ENCODE peak calls at places on chromosomes 2 and 18, in nine cellular contexts. K, D, O, R, I, Q, T, M and V are unnamed samples.

GRCh38 chr2:26916128-26916692 is 54.2 kb upstream of the MAPRE3 start:
- DNase-seq in O (no peak), D (no peak), Q (no peak), T (no peak), M (no peak), R (no peak), K (no peak), I (no peak), V (no peak)

GRCh38 chr2:186713664-186714063 is 19.8 kb downstream of the FAM171B start:
- DNase-seq in I (no peak), Q (no peak), D (no peak), T (no peak), K (no peak), M (no peak), O (no peak), R (no peak), V (no peak)

GRCh38 chr18:58590231-58590630 is 38.7 kb downstream of the ALPK2 start:
- DNase-seq in O (no peak), R (no peak), M (no peak), K (no peak), I (no peak), D (peak; percentile 92), T (no peak), Q (no peak), V (peak; percentile 11)

GRCh38 chr2:170500104-170500503 is 215.0 kb upstream of the SP5 start:
- DNase-seq in I (no peak), K (no peak), D (no peak), O (no peak), Q (no peak), T (no peak), M (no peak), R (no peak), V (no peak)

GRCh38 chr18:61606068-61606660 is 272.9 kb downstream of the CDH20 start:
- DNase-seq in O (peak; percentile 33), I (no peak), M (no peak), K (no peak), R (peak; percentile 42), T (no peak), Q (no peak), D (peak; percentile 94), V (no peak)

GRCh38 chr18:62933261-62933887 is 218.0 kb downstream of the PHLPP1 start:
- DNase-seq in O (no peak), M (no peak), R (no peak), I (no peak), T (no peak), D (no peak), K (no peak), Q (no peak), V (no peak)

GRCh38 chr18:35868919-35869318 is 103.6 kb upstream of the RMP24 start:
- DNase-seq in Q (no peak), R (no peak), M (no peak), K (no peak), T (no peak), I (no peak), D (no peak), O (no peak), V (no peak)

GRCh38 chr2:134412639-134412999 is 158.7 kb downstream of the MGAT5 start:
- DNase-seq in R (no peak), O (no peak), I (no peak), T (no peak), K (no peak), Q (no peak), D (no peak), M (no peak), V (peak; percentile 56)

GRCh38 chr2:219250044-219250781 is 2.8 kb upstream of the TUBA4B start:
- DNase-seq in D (no peak), I (no peak), O (no peak), T (no peak), M (no peak), R (no peak), Q (no peak), K (no peak), V (no peak)

GRCh38 chr2:203404996-203405395 is 76.8 kb downstream of the ABI2 start:
- DNase-seq in Q (no peak), M (no peak), I (no peak), T (no peak), K (no peak), D (peak; percentile 62), R (no peak), O (no peak), V (no peak)

GRCh38 chr2:168210216-168210897 is 37.0 kb downstream of the STK39 start:
- DNase-seq in O (no peak), K (no peak), M (no peak), T (no peak), I (no peak), Q (no peak), R (no peak), D (no peak), V (no peak)

GRCh38 chr2:168210898-168211570 is 36.4 kb downstream of the STK39 start:
- DNase-seq in O (no peak), K (no peak), M (peak; percentile 92), R (no peak), D (peak; percentile 58), Q (peak; percentile 68), I (no peak), T (peak; percentile 75), V (no peak)

GRCh38 chr2:168211664-168212163 is 35.7 kb downstream of the STK39 start:
- DNase-seq in I (no peak), D (no peak), R (no peak), O (no peak), M (no peak), Q (no peak), K (no peak), T (no peak), V (no peak)

GRCh38 chr2:168212866-168213265 is 34.5 kb downstream of the STK39 start:
- DNase-seq in K (no peak), Q (peak; percentile 16), T (no peak), O (no peak), D (no peak), R (no peak), I (no peak), M (no peak), V (no peak)

GRCh38 chr2:168212167-168212566 is 35.2 kb downstream of the STK39 start:
- DNase-seq in M (peak; percentile 36), O (no peak), I (no peak), K (no peak), T (no peak), D (no peak), Q (no peak), R (no peak), V (no peak)
- H3K27ac ChIP-seq in M (peak overlapping the region; percentile 80), O (no peak overlapping the region), I (peak overlapping the region; percentile 16), K (no peak overlapping the region), T (no peak overlapping the region), D (no peak overlapping the region), Q (no peak overlapping the region), R (no peak overlapping the region), V (peak overlapping the region; percentile 46)

DNA sequence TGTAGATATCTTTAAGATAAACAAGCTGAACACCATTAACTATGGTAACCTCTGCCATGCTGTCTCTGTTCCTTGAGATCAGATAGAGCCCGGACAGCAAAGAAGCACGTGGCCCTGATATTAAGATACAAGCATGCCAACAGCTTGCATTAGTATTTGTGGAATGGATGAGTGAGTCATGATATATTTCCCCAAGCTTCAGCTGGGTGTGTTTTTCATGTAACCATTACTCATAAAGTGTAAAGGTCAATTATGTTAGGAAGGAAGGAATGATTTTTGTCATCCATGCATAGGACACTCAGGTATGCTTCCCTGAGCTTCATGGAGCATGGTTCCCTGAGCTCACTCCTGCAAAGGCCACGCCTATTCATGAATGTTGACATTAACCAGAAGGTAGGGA is 74.6 kb downstream of the ARL4C start:
- DNase-seq in I (no peak), K (no peak), T (peak; percentile 93), O (no peak), M (peak; percentile 90), Q (peak; percentile 91), D (peak; percentile 75), R (no peak), V (no peak)
- H3K27ac ChIP-seq in I (no peak overlapping the region), K (peak overlapping the region; percentile 87), T (peak overlapping the region; percentile 77), O (no peak overlapping the region), M (peak overlapping the region; percentile 75), Q (peak overlapping the region; percentile 4), D (peak overlapping the region; percentile 65), R (no peak overlapping the region), V (no peak overlapping the region)

GRCh38 chr2:230326453-230327417 is at the start of gene SP140L:
- DNase-seq in T (peak; percentile 47), M (peak; percentile 24), O (peak; percentile 73), K (peak; percentile 76), I (peak; percentile 70), Q (peak; percentile 86), R (peak; percentile 81), D (peak; percentile 85), V (peak; percentile 63)
- H3K27ac ChIP-seq in T (peak within 1 kb of the TSS; percentile 67), M (peak within 1 kb of the TSS; percentile 75), O (peak within 1 kb of the TSS; percentile 89), K (peak within 1 kb of the TSS; percentile 92), I (peak within 1 kb of the TSS; percentile 88), Q (peak within 1 kb of the TSS; percentile 66), R (peak within 1 kb of the TSS; percentile 64), D (peak within 1 kb of the TSS; percentile 90), V (peak within 1 kb of the TSS; percentile 74)

DNA sequence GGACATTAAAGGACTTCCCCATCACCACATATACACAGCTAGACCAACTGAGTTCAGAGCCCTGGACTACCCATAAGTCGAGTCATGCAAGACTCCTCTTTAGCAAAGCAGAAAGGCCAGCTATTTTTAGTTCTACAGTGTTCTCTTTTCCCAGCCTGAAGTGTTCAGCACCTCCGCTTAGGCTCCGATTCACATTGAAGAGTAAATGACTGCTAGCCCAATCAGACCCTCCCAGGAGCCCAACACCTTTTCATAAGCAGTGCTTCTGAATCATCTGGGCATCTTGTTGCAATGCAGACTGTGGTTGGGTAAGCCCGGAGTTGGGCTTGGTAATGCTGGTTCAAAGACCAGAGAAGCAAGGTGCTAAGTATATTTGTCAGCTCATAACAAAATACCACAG is 138.6 kb upstream of the MSH6 start:
- DNase-seq in O (no peak), Q (no peak), I (no peak), T (no peak), K (no peak), M (no peak), R (no peak), D (no peak), V (no peak)
- H3K27ac ChIP-seq in O (no peak overlapping the region), Q (no peak overlapping the region), I (no peak overlapping the region), T (no peak overlapping the region), K (no peak overlapping the region), M (no peak overlapping the region), R (no peak overlapping the region), D (no peak overlapping the region), V (no peak overlapping the region)

DNA sequence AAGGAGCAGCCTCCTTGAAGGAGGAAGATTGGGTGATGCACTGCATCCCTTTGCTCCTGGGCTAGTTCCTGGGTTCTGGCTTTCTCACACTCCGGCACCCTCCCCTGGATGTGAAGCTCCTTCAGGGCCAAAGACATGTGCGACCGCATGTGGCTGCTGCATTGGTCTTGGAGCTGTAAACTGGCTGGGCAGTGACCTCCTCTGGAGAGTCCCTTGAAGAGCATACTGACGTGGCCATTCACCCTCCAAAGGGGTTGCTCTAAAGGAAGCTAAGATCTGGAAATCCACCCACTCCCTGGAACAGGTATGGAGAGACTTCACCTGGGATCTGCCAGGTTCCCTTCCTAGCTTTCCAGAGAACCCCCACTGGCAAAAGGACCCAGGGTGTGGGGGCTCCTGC is 62.1 kb downstream of the TMEM17 start:
- DNase-seq in O (no peak), I (no peak), D (no peak), R (no peak), T (no peak), Q (no peak), M (no peak), K (no peak), V (no peak)
- H3K27ac ChIP-seq in O (no peak overlapping the region), I (no peak overlapping the region), D (no peak overlapping the region), R (no peak overlapping the region), T (no peak overlapping the region), Q (no peak overlapping the region), M (no peak overlapping the region), K (no peak overlapping the region), V (no peak overlapping the region)

GRCh38 chr2:241379481-241380480 is 23.7 kb downstream of the FARP2 start:
- DNase-seq in M (no peak), O (no peak), D (peak; percentile 65), K (no peak), T (no peak), Q (no peak), I (no peak), R (no peak), V (no peak)
- H3K27ac ChIP-seq in M (no peak overlapping the region), O (peak overlapping the region; percentile 25), D (peak overlapping the region; percentile 54), K (no peak overlapping the region), T (no peak overlapping the region), Q (no peak overlapping the region), I (peak overlapping the region; percentile 42), R (no peak overlapping the region), V (no peak overlapping the region)